ENCODE peak calls at places on chromosome 1, in six cellular contexts. One of them, this sample, is unnamed.
A peak's percentile ranks its signal among the peaks of the same experiment; 100 is the strongest.

GRCh38 chr1:207858806-207859205 is 52.1 kb downstream of the CD34 start:
- DNase-seq in IMR-90: no peak
- DNase-seq in H9: no peak
- DNase-seq in mesenchymal stem cell: peak; percentile 32
- DNase-seq in mesendoderm: peak; percentile 56
- DNase-seq in neuronal stem cell: no peak
- DNase-seq in this sample: no peak

GRCh38 chr1:173421266-173421665 is 55.9 kb upstream of the PRDX6 start:
- DNase-seq in mesendoderm: no peak
- DNase-seq in H9: no peak
- DNase-seq in mesenchymal stem cell: no peak
- DNase-seq in neuronal stem cell: no peak
- DNase-seq in IMR-90: no peak
- DNase-seq in this sample: no peak

GRCh38 chr1:239757711-239758110 is 334.0 kb upstream of the FMN2 start:
- DNase-seq in neuronal stem cell: no peak
- DNase-seq in mesendoderm: no peak
- DNase-seq in IMR-90: no peak
- DNase-seq in H9: no peak
- DNase-seq in mesenchymal stem cell: no peak
- DNase-seq in this sample: no peak

GRCh38 chr1:244837597-244838258 is 2.3 kb downstream of the COX20 start:
- DNase-seq in neuronal stem cell: no peak
- DNase-seq in mesendoderm: no peak
- DNase-seq in mesenchymal stem cell: no peak
- DNase-seq in IMR-90: no peak
- DNase-seq in H9: no peak
- DNase-seq in this sample: no peak

GRCh38 chr1:79551321-79551720 is 544.8 kb upstream of the ADGRL4 start:
- DNase-seq in mesendoderm: no peak
- DNase-seq in mesenchymal stem cell: no peak
- DNase-seq in neuronal stem cell: no peak
- DNase-seq in H9: no peak
- DNase-seq in IMR-90: peak; percentile 52
- DNase-seq in this sample: no peak

GRCh38 chr1:84122780-84123382 is 21.2 kb upstream of the PRKACB start:
- DNase-seq in IMR-90: peak; percentile 58
- DNase-seq in neuronal stem cell: no peak
- DNase-seq in mesenchymal stem cell: peak; percentile 64
- DNase-seq in H9: no peak
- DNase-seq in mesendoderm: peak; percentile 51
- DNase-seq in this sample: no peak

GRCh38 chr1:219331424-219331823 is 157.7 kb downstream of the LYPLAL1 start:
- DNase-seq in IMR-90: no peak
- DNase-seq in H9: no peak
- DNase-seq in mesenchymal stem cell: no peak
- DNase-seq in neuronal stem cell: no peak
- DNase-seq in mesendoderm: no peak
- DNase-seq in this sample: no peak

GRCh38 chr1:151680812-151681211 is 35.8 kb downstream of the CELF3 start:
- DNase-seq in mesenchymal stem cell: peak; percentile 86
- DNase-seq in mesendoderm: no peak
- DNase-seq in neuronal stem cell: no peak
- DNase-seq in IMR-90: peak; percentile 89
- DNase-seq in H9: no peak
- DNase-seq in this sample: no peak

GRCh38 chr1:94332952-94333351 is 85.2 kb upstream of the ABCD3 start:
- DNase-seq in mesenchymal stem cell: peak; percentile 70
- DNase-seq in H9: no peak
- DNase-seq in IMR-90: peak; percentile 72
- DNase-seq in mesendoderm: no peak
- DNase-seq in neuronal stem cell: no peak
- DNase-seq in this sample: no peak

GRCh38 chr1:53137729-53138128 is 4.7 kb downstream of the SLC1A7 start:
- DNase-seq in mesenchymal stem cell: no peak
- DNase-seq in mesendoderm: peak; percentile 48
- DNase-seq in IMR-90: no peak
- DNase-seq in neuronal stem cell: no peak
- DNase-seq in H9: no peak
- DNase-seq in this sample: no peak

GRCh38 chr1:115134850-115135484 is 45.7 kb upstream of the TSPAN2 start:
- DNase-seq in H9: no peak
- DNase-seq in mesendoderm: peak; percentile 62
- DNase-seq in mesenchymal stem cell: peak; percentile 46
- DNase-seq in neuronal stem cell: no peak
- DNase-seq in IMR-90: peak; percentile 82
- DNase-seq in this sample: no peak

GRCh38 chr1:64363116-64363515 is 106.8 kb upstream of the CACHD1 start:
- DNase-seq in H9: no peak
- DNase-seq in mesenchymal stem cell: no peak
- DNase-seq in IMR-90: no peak
- DNase-seq in neuronal stem cell: no peak
- DNase-seq in mesendoderm: no peak
- DNase-seq in this sample: no peak

GRCh38 chr1:58879464-58879863 is 95.6 kb upstream of the JUN start:
- DNase-seq in neuronal stem cell: no peak
- DNase-seq in IMR-90: peak; percentile 45
- DNase-seq in H9: no peak
- DNase-seq in mesenchymal stem cell: no peak
- DNase-seq in mesendoderm: no peak
- DNase-seq in this sample: no peak

GRCh38 chr1:46480959-46481646 is 8.5 kb upstream of the DMBX1 start:
- DNase-seq in mesenchymal stem cell: no peak
- DNase-seq in IMR-90: no peak
- DNase-seq in H9: no peak
- DNase-seq in neuronal stem cell: no peak
- DNase-seq in mesendoderm: no peak
- DNase-seq in this sample: no peak

GRCh38 chr1:234602334-234603220 is 7.4 kb downstream of the IRF2BP2 start:
- DNase-seq in mesendoderm: no peak
- DNase-seq in IMR-90: peak; percentile 98
- DNase-seq in neuronal stem cell: no peak
- DNase-seq in mesenchymal stem cell: peak; percentile 95
- DNase-seq in H9: no peak
- DNase-seq in this sample: no peak

GRCh38 chr1:211359876-211360275 is 33.2 kb downstream of the TRAF5 start:
- DNase-seq in H9: no peak
- DNase-seq in mesendoderm: no peak
- DNase-seq in mesenchymal stem cell: no peak
- DNase-seq in IMR-90: no peak
- DNase-seq in neuronal stem cell: no peak
- DNase-seq in this sample: no peak

GRCh38 chr1:32331549-32331948 is 4.5 kb downstream of the MARCKSL1 start:
- DNase-seq in H9: no peak
- DNase-seq in IMR-90: no peak
- DNase-seq in neuronal stem cell: no peak
- DNase-seq in mesenchymal stem cell: no peak
- DNase-seq in mesendoderm: no peak
- DNase-seq in this sample: no peak

GRCh38 chr1:35932941-35933340 is 2.0 kb downstream of the AGO3 start:
- DNase-seq in neuronal stem cell: no peak
- DNase-seq in H9: no peak
- DNase-seq in mesendoderm: no peak
- DNase-seq in mesenchymal stem cell: no peak
- DNase-seq in IMR-90: no peak
- DNase-seq in this sample: no peak

GRCh38 chr1:88731475-88731874 is 47.4 kb downstream of the PKN2 start:
- DNase-seq in IMR-90: peak; percentile 97
- DNase-seq in mesendoderm: no peak
- DNase-seq in neuronal stem cell: no peak
- DNase-seq in mesenchymal stem cell: peak; percentile 88
- DNase-seq in H9: no peak
- DNase-seq in this sample: no peak

GRCh38 chr1:44260792-44261474 is 47.7 kb downstream of the DMAP1 start:
- DNase-seq in H9: no peak
- DNase-seq in mesendoderm: no peak
- DNase-seq in neuronal stem cell: no peak
- DNase-seq in IMR-90: no peak
- DNase-seq in mesenchymal stem cell: no peak
- DNase-seq in this sample: no peak

GRCh38 chr1:199460933-199461332 is 566.6 kb upstream of the NR5A2 start:
- DNase-seq in H9: no peak
- DNase-seq in mesenchymal stem cell: peak; percentile 28
- DNase-seq in neuronal stem cell: no peak
- DNase-seq in IMR-90: peak; percentile 13
- DNase-seq in mesendoderm: peak; percentile 5
- DNase-seq in this sample: no peak
- H3K4ac ChIP-seq in H9: no peak overlapping the region
- H3K4ac ChIP-seq in mesenchymal stem cell: no peak overlapping the region
- H3K4ac ChIP-seq in neuronal stem cell: no peak overlapping the region
- H3K4ac ChIP-seq in IMR-90: no peak overlapping the region
- H3K4ac ChIP-seq in mesendoderm: no peak overlapping the region
- H3K4ac ChIP-seq in this sample: no peak overlapping the region

DNA sequence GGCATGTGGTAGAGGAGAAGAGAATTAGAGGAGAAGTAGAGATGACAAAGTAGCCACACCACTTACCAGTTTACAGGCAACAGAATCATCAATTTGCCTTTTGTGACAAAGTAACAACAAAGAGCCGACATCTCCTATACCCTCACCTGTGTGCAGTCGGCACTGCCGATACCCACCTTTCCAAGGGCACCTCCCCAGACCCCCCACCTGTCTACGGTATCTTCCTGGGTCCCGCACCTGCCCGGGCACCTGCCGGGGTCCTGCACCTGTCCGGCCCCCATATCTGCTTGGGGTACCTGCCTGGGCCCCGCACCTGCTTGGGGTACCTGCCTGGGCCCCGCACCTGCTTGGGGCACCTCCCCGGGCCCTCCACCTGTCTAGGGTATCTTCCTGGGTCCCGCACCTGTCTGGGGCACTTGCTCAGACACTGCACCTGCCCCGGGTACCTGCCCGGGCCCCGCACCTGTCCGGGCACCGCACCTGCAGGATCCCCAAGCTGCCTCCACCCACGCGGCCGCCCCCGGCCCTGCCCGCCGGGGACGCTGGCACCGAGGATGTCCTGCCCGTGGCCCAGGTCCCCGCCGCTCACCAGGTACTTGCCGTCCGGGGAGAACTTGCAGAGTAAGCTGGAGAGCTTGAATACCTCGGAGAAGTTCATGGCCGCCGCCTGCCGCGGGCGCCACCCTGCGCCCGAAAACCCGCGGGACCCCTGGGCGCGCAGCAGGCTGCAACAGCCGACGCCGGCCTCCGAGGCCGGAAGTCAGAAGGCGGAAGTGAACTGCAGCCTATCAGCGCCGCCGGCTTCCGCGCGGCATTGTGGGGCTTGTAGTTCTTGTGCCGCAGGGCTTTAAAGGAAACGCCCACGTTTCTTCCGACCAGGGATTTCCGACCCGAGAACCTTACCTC is at the start of gene WRAP73:
- DNase-seq in mesenchymal stem cell: peak; percentile 92
- DNase-seq in IMR-90: peak; percentile 89
- DNase-seq in mesendoderm: peak; percentile 96
- DNase-seq in H9: peak; percentile 91
- DNase-seq in neuronal stem cell: peak; percentile 86
- DNase-seq in this sample: peak; percentile 74
- H3K4ac ChIP-seq in mesenchymal stem cell: no peak within 1 kb of the TSS
- H3K4ac ChIP-seq in IMR-90: peak within 1 kb of the TSS; percentile 52
- H3K4ac ChIP-seq in mesendoderm: no peak within 1 kb of the TSS
- H3K4ac ChIP-seq in H9: no peak within 1 kb of the TSS
- H3K4ac ChIP-seq in neuronal stem cell: peak within 1 kb of the TSS; percentile 99
- H3K4ac ChIP-seq in this sample: no peak within 1 kb of the TSS

GRCh38 chr1:156746716-156747631 is 4.5 kb downstream of the HDGF start:
- DNase-seq in mesendoderm: peak; percentile 98
- DNase-seq in H9: peak; percentile 94
- DNase-seq in IMR-90: peak; percentile 90
- DNase-seq in neuronal stem cell: peak; percentile 86
- DNase-seq in mesenchymal stem cell: peak; percentile 97
- DNase-seq in this sample: peak; percentile 91

GRCh38 chr1:156744344-156744743 is 3.5 kb upstream of the MRPL24 start:
- DNase-seq in neuronal stem cell: no peak
- DNase-seq in mesendoderm: no peak
- DNase-seq in mesenchymal stem cell: no peak
- DNase-seq in IMR-90: no peak
- DNase-seq in H9: no peak
- DNase-seq in this sample: no peak

GRCh38 chr1:156744786-156745419 is 4.0 kb upstream of the MRPL24 start:
- DNase-seq in IMR-90: no peak
- DNase-seq in H9: no peak
- DNase-seq in neuronal stem cell: no peak
- DNase-seq in mesendoderm: no peak
- DNase-seq in mesenchymal stem cell: no peak
- DNase-seq in this sample: no peak

GRCh38 chr1:156747737-156748669 is 3.5 kb downstream of the HDGF start:
- DNase-seq in mesendoderm: peak; percentile 47
- DNase-seq in mesenchymal stem cell: peak; percentile 40
- DNase-seq in IMR-90: no peak
- DNase-seq in H9: no peak
- DNase-seq in neuronal stem cell: no peak
- DNase-seq in this sample: no peak

GRCh38 chr1:156746381-156746715 is 5.1 kb downstream of the HDGF start:
- DNase-seq in neuronal stem cell: no peak
- DNase-seq in IMR-90: no peak
- DNase-seq in H9: no peak
- DNase-seq in mesenchymal stem cell: no peak
- DNase-seq in mesendoderm: no peak
- DNase-seq in this sample: no peak
- H3K4ac ChIP-seq in neuronal stem cell: no peak overlapping the region
- H3K4ac ChIP-seq in IMR-90: peak overlapping the region; percentile 96
- H3K4ac ChIP-seq in H9: no peak overlapping the region
- H3K4ac ChIP-seq in mesenchymal stem cell: no peak overlapping the region
- H3K4ac ChIP-seq in mesendoderm: peak overlapping the region; percentile 95
- H3K4ac ChIP-seq in this sample: no peak overlapping the region

GRCh38 chr1:212727386-212728181 is 27.9 kb upstream of the BATF3 start:
- DNase-seq in mesenchymal stem cell: peak; percentile 67
- DNase-seq in mesendoderm: no peak
- DNase-seq in neuronal stem cell: no peak
- DNase-seq in H9: no peak
- DNase-seq in IMR-90: peak; percentile 54
- DNase-seq in this sample: no peak

GRCh38 chr1:212728606-212729005 is 29.0 kb upstream of the BATF3 start:
- DNase-seq in IMR-90: no peak
- DNase-seq in H9: no peak
- DNase-seq in mesenchymal stem cell: no peak
- DNase-seq in neuronal stem cell: no peak
- DNase-seq in mesendoderm: no peak
- DNase-seq in this sample: no peak

GRCh38 chr1:212733109-212733508 is 33.5 kb upstream of the BATF3 start:
- DNase-seq in mesendoderm: no peak
- DNase-seq in neuronal stem cell: no peak
- DNase-seq in IMR-90: no peak
- DNase-seq in mesenchymal stem cell: no peak
- DNase-seq in H9: no peak
- DNase-seq in this sample: no peak

GRCh38 chr1:212737559-212737958 is 37.9 kb upstream of the BATF3 start:
- DNase-seq in IMR-90: no peak
- DNase-seq in neuronal stem cell: no peak
- DNase-seq in H9: no peak
- DNase-seq in mesendoderm: no peak
- DNase-seq in mesenchymal stem cell: no peak
- DNase-seq in this sample: no peak

DNA sequence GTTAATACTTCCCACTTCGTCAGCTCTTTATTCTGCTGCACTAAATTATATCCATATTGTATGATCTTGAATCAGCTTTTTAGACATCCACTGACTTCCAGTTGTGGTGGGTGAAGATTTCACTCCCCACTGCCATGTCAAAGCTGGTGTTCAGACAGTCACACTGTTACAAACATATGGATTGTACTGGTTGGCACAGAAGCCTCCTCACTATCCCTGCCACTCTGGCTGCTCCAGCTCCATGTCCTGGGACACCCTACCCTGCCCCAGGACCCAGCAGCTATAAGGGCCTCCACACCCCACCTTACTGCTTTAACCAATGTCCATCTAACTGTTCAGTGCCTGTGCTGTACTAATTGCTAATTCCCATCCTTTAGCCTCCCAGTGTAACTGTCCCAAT is 32.0 kb upstream of the BATF3 start:
- DNase-seq in mesenchymal stem cell: no peak
- DNase-seq in IMR-90: no peak
- DNase-seq in H9: no peak
- DNase-seq in neuronal stem cell: no peak
- DNase-seq in mesendoderm: no peak
- DNase-seq in this sample: no peak
- H3K4ac ChIP-seq in mesenchymal stem cell: no peak overlapping the region
- H3K4ac ChIP-seq in IMR-90: no peak overlapping the region
- H3K4ac ChIP-seq in H9: no peak overlapping the region
- H3K4ac ChIP-seq in neuronal stem cell: no peak overlapping the region
- H3K4ac ChIP-seq in mesendoderm: no peak overlapping the region
- H3K4ac ChIP-seq in this sample: no peak overlapping the region